ENCODE peak calls at places on chromosomes 2 and 18, in seven cellular contexts. K is NCI-H1105, Z is ELF-1, F is nephron progenitor cell, A is H54, L is K562, T is heart right ventricle. G is an unnamed sample.

GRCh38 chr18:42053188-42053781 is 98.3 kb downstream of the PIK3C3 start:
- DNase-seq in K (peak; percentile 46), Z (no peak), F (peak; percentile 74), A (no peak), L (peak; percentile 61), T (peak; percentile 45), G (peak; percentile 29)

GRCh38 chr2:170377469-170378207 is 199.7 kb downstream of the MYO3B start:
- DNase-seq in K (no peak), Z (no peak), F (no peak), A (no peak), L (no peak), T (no peak), G (no peak)

GRCh38 chr18:3726241-3726951 is 276.4 kb downstream of the TGIF1 start:
- DNase-seq in K (no peak), Z (no peak), F (no peak), A (no peak), L (no peak), T (no peak), G (no peak)

GRCh38 chr18:39969813-39970494 is 1985.1 kb upstream of the PIK3C3 start:
- DNase-seq in K (no peak), Z (no peak), F (no peak), A (no peak), L (no peak), T (no peak), G (no peak)

GRCh38 chr2:69755862-69756467 is 14.0 kb downstream of the ANXA4 start:
- DNase-seq in K (no peak), Z (peak; percentile 87), F (no peak), A (peak; percentile 35), L (peak; percentile 36), T (no peak), G (no peak)

GRCh38 chr2:236977999-236978398 is 107.7 kb upstream of the COPS8 start:
- DNase-seq in K (no peak), Z (no peak), F (no peak), A (no peak), L (no peak), T (no peak), G (no peak)

GRCh38 chr2:165163771-165164170 is 40.1 kb downstream of the SCN3A start:
- DNase-seq in K (no peak), Z (no peak), F (no peak), A (no peak), L (no peak), T (no peak), G (no peak)

GRCh38 chr18:37486848-37487247 is 78.8 kb downstream of the CELF4 start:
- DNase-seq in K (no peak), Z (no peak), F (no peak), A (no peak), L (no peak), T (no peak), G (no peak)

GRCh38 chr2:157320409-157320808 is 5.2 kb downstream of the ERMN start:
- DNase-seq in K (no peak), Z (no peak), F (no peak), A (no peak), L (no peak), T (no peak), G (no peak)

GRCh38 chr2:163236553-163236952 is 398.0 kb upstream of the KCNH7 start:
- DNase-seq in K (no peak), Z (no peak), F (no peak), A (no peak), L (no peak), T (no peak), G (no peak)

GRCh38 chr2:112706170-112706664 is 14.6 kb upstream of the NT5DC4 start:
- DNase-seq in K (no peak), Z (peak; percentile 53), F (no peak), A (no peak), L (peak; percentile 97), T (no peak), G (no peak)

GRCh38 chr2:205660521-205661124 is 21.7 kb upstream of the NRP2 start:
- DNase-seq in K (no peak), Z (no peak), F (no peak), A (no peak), L (no peak), T (no peak), G (no peak)

GRCh38 chr2:96098900-96099590 is 17.3 kb downstream of the ADRA2B start:
- DNase-seq in K (no peak), Z (peak; percentile 11), F (peak; percentile 1), A (no peak), L (no peak), T (peak; percentile 71), G (peak; percentile 71)

GRCh38 chr2:84969511-84970265 is 1.3 kb upstream of the KCMF1 start:
- DNase-seq in K (no peak), Z (no peak), F (no peak), A (no peak), L (no peak), T (no peak), G (no peak)

GRCh38 chr2:166088634-166089033 is 39.2 kb downstream of the SCN1A start:
- DNase-seq in K (no peak), Z (no peak), F (no peak), A (no peak), L (no peak), T (no peak), G (no peak)

GRCh38 chr18:75962177-75962576 is 532.9 kb downstream of the ZNF516 start:
- DNase-seq in K (no peak), Z (no peak), F (no peak), A (no peak), L (no peak), T (no peak), G (no peak)

GRCh38 chr2:85265304-85265703 is 62.5 kb downstream of the TGOLN2 start:
- DNase-seq in K (no peak), Z (peak; percentile 57), F (no peak), A (no peak), L (no peak), T (peak; percentile 63), G (peak; percentile 78)

GRCh38 chr2:86223098-86223681 is 23.9 kb downstream of the MRPL35 start:
- DNase-seq in K (no peak), Z (peak; percentile 45), F (peak; percentile 25), A (peak; percentile 38), L (no peak), T (peak; percentile 73), G (peak; percentile 88)

GRCh38 chr2:8646731-8647461 is 35.0 kb upstream of the ID2 start:
- DNase-seq in K (no peak), Z (no peak), F (no peak), A (no peak), L (no peak), T (no peak), G (no peak)

GRCh38 chr2:6423944-6424343 is 441.8 kb downstream of the CMPK2 start:
- DNase-seq in K (no peak), Z (peak; percentile 4), F (no peak), A (no peak), L (no peak), T (no peak), G (no peak)

GRCh38 chr2:127051116-127051779 is 55.7 kb downstream of the BIN1 start:
- DNase-seq in K (no peak), Z (no peak), F (no peak), A (no peak), L (no peak), T (no peak), G (peak; percentile 23)

GRCh38 chr18:51654441-51655326 is 457.2 kb upstream of the MEX3C start:
- DNase-seq in K (no peak), Z (peak; percentile 84), F (no peak), A (no peak), L (no peak), T (no peak), G (no peak)